ENCODE peak calls at places on chromosomes 5 and 9, in nine cellular contexts. B is AG09319, J is nephron progenitor cell, K is WERI-Rb-1, A is psoas muscle, Y is WTC11, P is neural progenitor cell, T is endothelial cell, N is cardiac muscle cell. D is an unnamed sample.
A peak's percentile ranks its signal among the peaks of the same experiment; 100 is the strongest.

GRCh38 chr9:34403554-34404380 is 27.1 kb upstream of the MYORG start:
- DNase-seq in P (peak; percentile 81), Y (peak; percentile 82), T (peak; percentile 80), J (peak; percentile 82), A (peak; percentile 56), K (peak; percentile 79), B (no peak), N (peak; percentile 70), D (peak; percentile 82)

GRCh38 chr5:35876922-35877321 is 20.2 kb downstream of the IL7R start:
- DNase-seq in K (no peak), A (no peak), J (no peak), N (no peak), B (no peak), P (no peak), Y (no peak), T (no peak), D (no peak)

GRCh38 chr5:143536364-143536763 is 132.9 kb upstream of the NR3C1 start:
- DNase-seq in N (peak; percentile 98), A (peak; percentile 27), J (no peak), K (no peak), P (no peak), T (no peak), Y (no peak), B (peak; percentile 83), D (no peak)

GRCh38 chr5:78653969-78654368 is 5.4 kb upstream of the LHFPL2 start:
- DNase-seq in B (no peak), T (no peak), A (no peak), J (no peak), P (no peak), Y (no peak), K (no peak), N (no peak), D (no peak)

GRCh38 chr5:151030377-151030776 is 10.0 kb downstream of the GPX3 start:
- DNase-seq in J (no peak), N (no peak), P (no peak), B (no peak), K (no peak), Y (no peak), A (peak; percentile 77), T (no peak), D (no peak)

GRCh38 chr5:59917121-59917520 is 23.6 kb upstream of the PDE4D start:
- DNase-seq in A (no peak), P (no peak), N (no peak), J (no peak), T (no peak), Y (no peak), K (no peak), B (no peak), D (no peak)

GRCh38 chr5:127572930-127573329 is 55.5 kb downstream of the PRRC1 start:
- DNase-seq in J (no peak), Y (no peak), P (no peak), N (peak; percentile 21), K (no peak), T (no peak), A (no peak), B (no peak), D (no peak)

GRCh38 chr9:130535818-130536521 is 43.4 kb upstream of the FUBP3 start:
- DNase-seq in T (no peak), P (peak; percentile 51), A (no peak), Y (peak; percentile 34), B (peak; percentile 36), N (peak; percentile 62), J (peak; percentile 41), K (no peak), D (peak; percentile 18)

GRCh38 chr9:79764377-79764776 is 192.6 kb downstream of the TLE4 start:
- DNase-seq in T (no peak), A (peak; percentile 23), B (peak; percentile 87), N (peak; percentile 83), K (no peak), J (no peak), Y (no peak), P (no peak), D (no peak)

GRCh38 chr9:129613520-129614175 is 7.3 kb downstream of the C9orf50 start:
- DNase-seq in T (no peak), K (peak; percentile 72), P (peak; percentile 77), Y (no peak), N (no peak), J (peak; percentile 54), A (no peak), B (no peak), D (no peak)

GRCh38 chr5:141950207-141951005 is 7.6 kb downstream of the PCDH12 start:
- DNase-seq in N (no peak), P (no peak), T (no peak), Y (no peak), J (no peak), B (no peak), K (no peak), A (no peak), D (no peak)

GRCh38 chr5:141948812-141949211 is 9.2 kb downstream of the PCDH12 start:
- DNase-seq in J (no peak), T (no peak), B (no peak), Y (no peak), P (no peak), K (no peak), A (no peak), N (no peak), D (no peak)

GRCh38 chr5:141952030-141952429 is 6.0 kb downstream of the PCDH12 start:
- DNase-seq in J (no peak), A (no peak), P (no peak), N (no peak), T (no peak), B (no peak), K (no peak), Y (no peak), D (no peak)

GRCh38 chr5:141954193-141954592 is 3.8 kb downstream of the PCDH12 start:
- DNase-seq in A (no peak), Y (no peak), K (no peak), B (no peak), P (no peak), N (no peak), T (no peak), J (no peak), D (no peak)

DNA sequence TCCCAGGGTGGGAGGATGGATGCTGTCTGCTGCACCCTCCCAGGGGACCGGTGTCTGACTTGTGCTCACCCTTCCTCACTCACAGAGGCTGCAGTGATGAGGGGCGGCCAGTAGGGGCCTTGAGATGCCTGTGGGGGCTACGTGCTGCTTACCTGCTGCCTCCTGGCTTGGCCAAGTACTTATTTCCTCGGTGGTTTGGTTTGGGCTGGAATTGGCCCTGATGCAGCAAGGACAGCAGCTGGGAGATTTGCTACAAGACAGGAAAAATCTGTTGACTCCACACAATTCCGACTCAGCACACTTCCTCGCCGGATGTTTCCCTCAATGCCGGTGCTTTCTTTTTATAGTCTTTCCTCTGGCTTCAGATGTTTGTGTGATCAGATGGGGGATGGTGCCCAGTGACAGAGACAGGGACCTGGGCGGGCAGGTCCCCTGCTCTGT is 6.6 kb downstream of the PCDH12 start:
- DNase-seq in B (no peak), T (peak; percentile 70), J (peak; percentile 58), K (peak; percentile 59), N (peak; percentile 19), Y (peak; percentile 78), P (peak; percentile 64), A (no peak), D (no peak)
- TF ChIP-seq CTCF in B (no peak), T (peak; percentile 63), J (peak; percentile 62), K (peak; percentile 81), N (peak; percentile 56), Y (peak; percentile 80), P (peak; percentile 72), A (peak; percentile 17), D (peak; percentile 60)

GRCh38 chr9:36798350-36799065 is 225.8 kb downstream of the MELK start:
- DNase-seq in K (peak; percentile 66), N (no peak), Y (no peak), J (peak; percentile 31), B (no peak), P (peak; percentile 56), T (peak; percentile 38), A (no peak), D (no peak)

GRCh38 chr9:36797471-36798220 is 225.0 kb downstream of the MELK start:
- DNase-seq in P (no peak), J (no peak), T (no peak), B (no peak), A (no peak), K (no peak), Y (no peak), N (no peak), D (no peak)

GRCh38 chr9:36803951-36804350 is 230.1 kb downstream of the PAX5 start:
- DNase-seq in T (no peak), Y (no peak), N (no peak), A (no peak), J (no peak), P (no peak), K (no peak), B (no peak), D (no peak)

GRCh38 chr9:36796671-36797419 is 224.2 kb downstream of the MELK start:
- DNase-seq in P (no peak), Y (no peak), B (no peak), K (no peak), N (no peak), J (no peak), T (no peak), A (no peak), D (no peak)

GRCh38 chr9:36802171-36802920 is 229.7 kb downstream of the MELK start:
- DNase-seq in A (no peak), B (no peak), Y (no peak), N (peak; percentile 47), K (no peak), T (no peak), P (no peak), J (no peak), D (no peak)
- TF ChIP-seq CTCF in A (no peak), B (no peak), Y (no peak), N (no peak), K (no peak), T (no peak), P (no peak), J (no peak), D (no peak)

DNA sequence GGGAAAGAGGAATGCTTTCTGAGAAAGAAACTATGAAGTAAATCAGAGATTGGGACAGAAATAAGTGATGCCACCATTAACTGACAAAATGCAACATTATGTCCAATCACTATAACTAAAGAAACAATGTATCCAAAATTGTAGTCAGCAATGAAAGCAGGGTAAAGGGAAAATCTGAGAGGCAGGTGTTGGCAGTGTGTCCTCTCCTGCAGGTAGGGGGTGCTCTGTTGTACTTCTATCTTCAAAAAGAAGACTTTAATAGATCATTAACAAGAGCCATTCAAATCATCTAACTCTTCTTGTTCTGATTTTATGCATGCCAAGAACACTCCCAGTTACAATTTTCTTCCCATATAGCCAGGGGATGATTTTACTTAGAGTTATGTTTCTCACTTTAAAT is 1275.7 kb downstream of the PTPRD start:
- DNase-seq in J (no peak), Y (no peak), P (peak; percentile 16), A (no peak), B (no peak), T (no peak), K (no peak), N (no peak), D (no peak)
- TF ChIP-seq CTCF in J (no peak), Y (no peak), P (peak; percentile 46), A (no peak), B (no peak), T (no peak), K (no peak), N (no peak), D (no peak)

DNA sequence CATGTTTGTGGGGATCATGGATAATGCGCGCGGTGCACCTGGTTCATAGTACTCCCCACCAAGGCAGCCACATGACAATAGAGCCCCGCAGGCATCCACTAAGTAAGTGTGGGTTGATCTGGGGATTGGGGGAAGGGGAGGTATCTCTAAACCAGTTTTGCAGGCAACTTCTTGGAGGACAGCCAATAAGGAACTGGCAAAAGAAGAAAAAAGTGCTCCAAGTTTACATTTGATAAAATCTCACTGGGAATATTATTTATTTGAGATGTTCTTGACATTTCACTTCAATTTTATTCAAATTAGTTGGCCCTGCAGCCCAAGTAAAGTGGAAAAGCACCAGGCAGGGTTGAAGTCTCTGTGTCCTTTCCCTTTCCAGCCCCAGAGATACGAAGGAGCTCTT is 8.5 kb downstream of the FBP1 start:
- DNase-seq in K (no peak), N (no peak), J (no peak), Y (no peak), P (peak; percentile 26), A (no peak), T (no peak), B (no peak), D (no peak)
- TF ChIP-seq CTCF in K (no peak), N (no peak), J (no peak), Y (no peak), P (no peak), A (no peak), T (no peak), B (no peak), D (no peak)